ENCODE peak calls at places on chromosomes 16 and 17, in eight cellular contexts. J is CD8-positive, alpha-beta T cell; C is lower lobe of right lung; W is PC-9; Y is stomach; V is colonic mucosa; P is fibroblast of the aortic adventitia; E is thoracic aorta. A is an unnamed sample.

GRCh38 chr17:47708312-47708863 is 14.4 kb downstream of the TBKBP1 start:
- DNase-seq in Y (no peak), E (no peak), W (no peak), P (no peak), V (no peak), C (peak; percentile 36), J (no peak), A (no peak)

GRCh38 chr17:49815761-49816281 is 27.3 kb downstream of the KAT7 start:
- DNase-seq in W (no peak), E (no peak), P (no peak), Y (no peak), J (no peak), C (no peak), V (no peak), A (no peak)

GRCh38 chr16:67917852-67918236 is 13.8 kb downstream of the CTRL start:
- DNase-seq in P (peak; percentile 39), W (no peak), V (no peak), C (peak; percentile 48), J (no peak), E (no peak), Y (no peak), A (no peak)

GRCh38 chr16:10906914-10907756 is 30.1 kb downstream of the CIITA start:
- DNase-seq in W (no peak), P (no peak), V (no peak), Y (no peak), C (peak; percentile 75), E (no peak), J (no peak), A (no peak)

GRCh38 chr16:81005644-81006471 is 827 bp downstream of the CMC2 start:
- DNase-seq in Y (no peak), V (peak; percentile 83), W (no peak), J (no peak), E (no peak), P (peak; percentile 40), C (no peak), A (no peak)

GRCh38 chr17:44137891-44138709 is 3.6 kb upstream of the HROB start:
- DNase-seq in W (peak; percentile 87), E (peak; percentile 90), V (peak; percentile 71), P (peak; percentile 98), Y (peak; percentile 71), J (peak; percentile 42), C (peak; percentile 73), A (peak; percentile 32)

GRCh38 chr16:23181506-23181905 is 1.0 kb upstream of the SCNN1G start:
- DNase-seq in E (no peak), Y (no peak), J (no peak), W (no peak), P (no peak), V (no peak), C (no peak), A (no peak)

GRCh38 chr17:17568772-17569195 is 22.7 kb downstream of the PEMT start:
- DNase-seq in E (no peak), J (peak; percentile 59), P (peak; percentile 37), W (peak; percentile 49), V (peak; percentile 90), Y (peak; percentile 92), C (peak; percentile 86), A (peak; percentile 49)

GRCh38 chr17:37400505-37400904 is 6.1 kb downstream of the ACACA start:
- DNase-seq in E (no peak), P (no peak), W (no peak), Y (no peak), V (no peak), J (no peak), C (no peak), A (no peak)

GRCh38 chr17:14297161-14297851 is 3.6 kb upstream of the HS3ST3B1 start:
- DNase-seq in C (peak; percentile 54), J (peak; percentile 32), E (no peak), W (no peak), Y (peak; percentile 38), P (peak; percentile 64), V (no peak), A (no peak)

GRCh38 chr16:63702981-63703590 is 1418.8 kb downstream of the CDH11 start:
- DNase-seq in Y (peak; percentile 53), E (no peak), C (no peak), P (no peak), W (no peak), J (no peak), V (no peak), A (no peak)

DNA sequence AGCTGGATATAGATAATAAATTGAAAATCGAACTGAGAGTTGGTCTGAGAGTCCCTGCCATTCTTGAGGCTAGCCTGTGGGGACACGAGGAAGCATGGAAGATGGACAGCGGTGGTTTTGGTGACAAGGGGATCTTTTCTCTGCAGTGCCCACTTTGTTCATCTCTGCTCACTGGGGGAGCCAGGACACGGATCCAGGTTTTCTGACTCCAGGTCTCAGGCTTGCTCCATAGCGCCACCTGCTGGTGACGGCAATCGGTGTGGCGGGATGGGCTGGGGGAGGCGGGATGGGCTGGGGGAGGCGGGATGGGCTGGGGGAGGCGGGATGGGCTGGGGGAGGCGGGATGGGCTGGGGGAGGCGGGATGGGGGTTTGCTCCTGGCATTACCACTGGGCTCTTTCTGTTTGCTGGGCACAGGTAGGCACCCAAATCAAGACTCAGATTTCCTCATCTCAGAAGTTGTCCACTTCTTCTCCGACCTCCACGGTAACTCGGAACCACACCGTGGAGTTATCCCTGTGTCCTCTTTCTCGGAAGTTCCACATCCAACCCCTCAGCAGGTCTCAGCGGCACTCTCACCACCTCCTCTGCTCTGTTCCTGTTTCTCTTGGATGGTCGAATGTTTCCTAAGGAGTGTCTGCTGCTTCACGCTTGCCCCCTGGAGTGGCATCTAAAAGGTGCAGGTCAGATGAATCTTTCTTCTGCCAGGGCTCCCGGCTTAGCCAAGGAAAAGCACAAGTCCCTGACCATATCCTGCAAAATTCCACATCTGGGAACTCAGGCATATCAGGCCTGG is 142.4 kb downstream of the CYLD start:
- DNase-seq in Y (no peak), V (no peak), P (no peak), J (peak; percentile 28), W (no peak), E (no peak), C (no peak), A (peak; percentile 16)
- TF ChIP-seq CTCF in Y (no peak), V (no peak), P (peak; percentile 39), J (no peak), W (peak; percentile 51), E (no peak), C (peak; percentile 3), A (peak; percentile 64)

DNA sequence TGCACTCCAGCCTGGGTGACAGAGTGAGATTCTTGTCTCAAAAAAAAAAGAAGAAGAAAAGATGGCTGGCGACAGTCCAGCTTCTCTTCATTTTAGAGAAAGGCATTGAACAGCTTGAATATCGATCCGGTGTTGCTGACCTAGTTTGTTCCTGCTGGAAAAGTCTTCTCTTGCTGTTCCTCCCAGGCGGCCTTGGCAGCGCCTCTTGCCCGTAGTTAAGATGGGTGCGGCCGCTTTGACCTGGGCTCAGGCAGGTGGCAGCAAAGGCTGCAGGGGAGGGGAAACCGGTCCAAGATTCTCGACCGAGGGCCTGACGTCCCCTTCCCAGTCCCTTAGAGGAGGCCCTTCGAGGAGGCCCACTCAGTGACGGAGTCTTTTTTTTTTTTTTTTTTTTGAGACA is 3.8 kb upstream of the ZNF764 start:
- DNase-seq in Y (no peak), E (no peak), V (peak; percentile 66), J (no peak), W (no peak), P (no peak), C (no peak), A (no peak)
- H3K4me3 ChIP-seq in Y (peak overlapping the region; percentile 43), E (peak overlapping the region; percentile 77), V (peak overlapping the region; percentile 40), J (no peak overlapping the region), W (no peak overlapping the region), P (no peak overlapping the region), C (peak overlapping the region; percentile 59), A (no peak overlapping the region)

DNA sequence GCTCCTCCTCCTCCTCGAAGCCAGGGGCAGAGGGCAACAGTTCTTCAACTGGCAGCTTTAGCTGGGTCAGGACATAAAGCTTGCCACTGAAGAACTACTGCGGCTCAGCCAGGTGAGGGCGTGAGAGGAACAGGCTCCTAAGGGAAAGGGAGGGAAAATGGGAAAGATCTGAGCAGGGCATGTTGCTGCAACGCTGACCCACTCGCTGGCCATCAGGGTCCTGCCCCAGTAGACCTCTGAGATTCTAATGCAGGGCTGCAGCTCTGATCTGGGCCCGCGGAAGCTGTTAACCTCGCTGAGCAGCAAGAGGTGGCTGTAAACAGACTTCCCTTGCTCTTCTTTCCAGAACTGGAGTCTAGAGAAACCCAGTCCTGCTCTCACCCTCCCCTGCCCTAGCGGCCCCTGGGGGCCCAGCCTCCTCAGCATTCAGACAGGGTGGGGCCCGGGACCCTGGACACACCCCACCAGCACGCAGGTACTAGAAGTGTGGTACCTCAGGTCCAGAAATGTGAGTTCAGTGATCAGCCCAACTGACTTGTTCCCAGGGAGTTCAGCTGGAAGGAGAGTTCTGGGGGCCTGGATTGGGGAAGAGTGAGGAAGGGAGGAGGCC is 3.8 kb upstream of the TLCD2 start:
- DNase-seq in P (peak; percentile 52), J (no peak), E (no peak), Y (peak; percentile 54), V (peak; percentile 77), W (no peak), C (peak; percentile 58), A (no peak)
- TF ChIP-seq CTCF in P (peak; percentile 52), J (no peak), E (no peak), Y (no peak), V (peak; percentile 23), W (peak; percentile 63), C (peak; percentile 41), A (peak; percentile 29)

GRCh38 chr17:76138234-76138895 is 2.7 kb downstream of the FOXJ1 start:
- DNase-seq in J (no peak), V (no peak), Y (no peak), E (no peak), W (no peak), C (no peak), P (no peak), A (no peak)
- H3K4me3 ChIP-seq in J (no peak overlapping the region), V (no peak overlapping the region), Y (no peak overlapping the region), E (no peak overlapping the region), W (no peak overlapping the region), C (peak overlapping the region; percentile 63), P (no peak overlapping the region), A (no peak overlapping the region)

GRCh38 chr16:87233928-87234327 is 83.3 kb downstream of the C16orf95 start:
- DNase-seq in P (peak; percentile 46), V (no peak), J (no peak), C (no peak), W (no peak), Y (no peak), E (no peak), A (peak; percentile 30)
- TF ChIP-seq CTCF in P (peak; percentile 47), V (no peak), J (no peak), C (no peak), W (no peak), Y (no peak), E (no peak), A (peak; percentile 16)

GRCh38 chr17:58338454-58338841 is 9.9 kb upstream of the TSPOAP1 start:
- DNase-seq in V (no peak), Y (no peak), J (no peak), W (no peak), E (no peak), P (no peak), C (no peak), A (no peak)

GRCh38 chr17:58335779-58336455 is 7.3 kb upstream of the TSPOAP1 start:
- DNase-seq in P (no peak), J (peak; percentile 70), C (peak; percentile 57), V (no peak), E (no peak), W (no peak), Y (peak; percentile 53), A (peak; percentile 93)

GRCh38 chr17:58337600-58338453 is 9.2 kb upstream of the TSPOAP1 start:
- DNase-seq in W (no peak), C (peak; percentile 92), Y (peak; percentile 74), P (peak; percentile 72), J (peak; percentile 90), E (no peak), V (peak; percentile 70), A (peak; percentile 99)

GRCh38 chr17:58336456-58337094 is 8.0 kb upstream of the TSPOAP1 start:
- DNase-seq in C (no peak), V (no peak), E (no peak), J (no peak), P (peak; percentile 43), W (no peak), Y (no peak), A (peak; percentile 61)

GRCh38 chr17:58337126-58337599 is 8.6 kb upstream of the TSPOAP1 start:
- DNase-seq in J (peak; percentile 64), C (no peak), P (no peak), V (no peak), W (no peak), E (no peak), Y (no peak), A (peak; percentile 88)
- H3K4me3 ChIP-seq in J (peak overlapping the region; percentile 90), C (peak overlapping the region; percentile 46), P (no peak overlapping the region), V (peak overlapping the region; percentile 19), W (no peak overlapping the region), E (peak overlapping the region; percentile 30), Y (peak overlapping the region; percentile 19), A (peak overlapping the region; percentile 94)